ENCODE peak calls at places on chromosomes 12 and 14, in four cellular contexts. O is WTC11, H is GM12878, N is HepG2. B is an unnamed sample.

GRCh38 chr12:23083267-23083666 is 458.3 kb downstream of the ETNK1 start:
- DNase-seq in O (no peak), H (no peak), N (no peak), B (no peak)

GRCh38 chr12:124915249-124916236 is 1.1 kb upstream of the UBC start:
- DNase-seq in O (peak), H (no peak), N (peak), B (peak)

GRCh38 chr12:116174904-116175303 is 102.6 kb downstream of the MED13L start:
- DNase-seq in O (no peak), H (no peak), N (no peak), B (no peak)

GRCh38 chr14:102789349-102789748 is 12.1 kb downstream of the TRAF3 start:
- DNase-seq in O (no peak), H (no peak), N (no peak), B (no peak)

GRCh38 chr12:67515679-67516363 is 132.7 kb upstream of the DYRK2 start:
- DNase-seq in O (no peak), H (peak), N (no peak), B (no peak)

GRCh38 chr14:31022386-31022785 is 3.1 kb upstream of the AP4S1 start:
- DNase-seq in O (no peak), H (no peak), N (no peak), B (no peak)

GRCh38 chr12:31234053-31234835 is 91.7 kb downstream of the SINHCAF start:
- DNase-seq in O (no peak), H (no peak), N (no peak), B (no peak)

GRCh38 chr12:52865090-52865944 is 16.5 kb upstream of the KRT78 start:
- DNase-seq in O (peak), H (no peak), N (peak), B (peak)

GRCh38 chr14:100297320-100298300 is 8.6 kb downstream of the SLC25A29 start:
- DNase-seq in O (no peak), H (peak), N (no peak), B (no peak)

GRCh38 chr12:15599266-15600037 is 189.7 kb downstream of the EPS8 start:
- DNase-seq in O (no peak), H (no peak), N (no peak), B (no peak)

GRCh38 chr12:95942106-95942531 is 295 bp downstream of the CCDC38 start:
- DNase-seq in O (no peak), H (no peak), N (peak), B (no peak)

GRCh38 chr12:59040043-59040442 is 119.7 kb upstream of the LRIG3 start:
- DNase-seq in O (no peak), H (no peak), N (no peak), B (no peak)

GRCh38 chr14:67428501-67429031 is 16.6 kb upstream of the PLEK2 start:
- DNase-seq in O (no peak), H (no peak), N (peak), B (no peak)

GRCh38 chr12:79452906-79453305 is 237.9 kb downstream of the PAWR start:
- DNase-seq in O (no peak), H (no peak), N (no peak), B (no peak)

GRCh38 chr14:90785474-90785873 is 30.8 kb downstream of the TTC7B start:
- DNase-seq in O (peak), H (no peak), N (no peak), B (no peak)

GRCh38 chr12:80230068-80230467 is 130.7 kb downstream of the OTOGL start:
- DNase-seq in O (peak), H (no peak), N (no peak), B (no peak)

GRCh38 chr12:48068457-48068856 is 37.4 kb downstream of the SENP1 start:
- DNase-seq in O (no peak), H (no peak), N (no peak), B (no peak)

GRCh38 chr14:23139874-23140273 is 20.8 kb upstream of the CEBPE start:
- DNase-seq in O (no peak), H (no peak), N (no peak), B (no peak)

GRCh38 chr14:48140804-48141203 is 465.4 kb upstream of the MDGA2 start:
- DNase-seq in O (no peak), H (no peak), N (no peak), B (no peak)

GRCh38 chr14:91256661-91257060 is 12.2 kb upstream of the GPR68 start:
- DNase-seq in O (no peak), H (no peak), N (no peak), B (no peak)

GRCh38 chr12:113463746-113464743 is 7.6 kb downstream of the LHX5 start:
- DNase-seq in O (peak), H (no peak), N (no peak), B (no peak)

GRCh38 chr14:76763362-76764041 is 2.2 kb downstream of the VASH1 start:
- DNase-seq in O (no peak), H (no peak), N (no peak), B (no peak)

GRCh38 chr14:68612049-68612448 is 180.8 kb downstream of the ZFP36L1 start:
- DNase-seq in O (no peak), H (no peak), N (no peak), B (no peak)

GRCh38 chr12:44542716-44543115 is 333.4 kb downstream of the NELL2 start:
- DNase-seq in O (no peak), H (no peak), N (no peak), B (no peak)

GRCh38 chr14:55386037-55386798 is 25.4 kb downstream of the ATG14 start:
- DNase-seq in O (no peak), H (no peak), N (no peak), B (no peak)

GRCh38 chr12:81615031-81615430 is 144.1 kb downstream of the PPFIA2 start:
- DNase-seq in O (no peak), H (no peak), N (no peak), B (no peak)

GRCh38 chr12:124352839-124353238 is 57.9 kb downstream of the RFLNA start:
- DNase-seq in O (no peak), H (no peak), N (peak), B (peak)

DNA sequence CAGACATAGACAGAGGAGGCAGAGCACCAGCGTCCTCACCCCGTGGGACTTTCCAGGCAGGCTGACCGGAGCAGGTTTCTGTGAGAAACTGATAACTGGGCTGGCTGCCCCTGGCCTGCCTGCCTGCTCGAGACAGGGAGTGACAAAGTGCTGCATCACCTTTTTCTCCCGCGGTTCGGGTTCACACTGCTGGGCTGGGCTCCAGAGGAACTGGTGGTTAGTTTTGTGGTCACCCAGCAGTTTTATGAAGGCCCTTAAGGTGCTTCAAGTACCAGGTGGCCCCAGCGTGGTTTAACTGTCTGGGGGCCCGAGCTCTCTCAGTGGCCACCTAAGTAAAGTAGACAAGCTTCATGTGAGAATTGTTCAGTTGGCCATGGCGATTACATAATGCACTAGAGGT is 1073.6 kb downstream of the BCL11B start:
- DNase-seq in O (no peak), H (no peak), N (no peak), B (peak)
- TF ChIP-seq NR2C2 in O (no peak), H (no peak), N (no peak), B (no peak)

GRCh38 chr14:96309128-96309906 is 53.3 kb downstream of the BDKRB1 start:
- DNase-seq in O (no peak), H (no peak), N (peak), B (no peak)
- TF ChIP-seq USF2 in O (no peak), H (no peak), N (no peak), B (no peak)

GRCh38 chr12:2689879-2690278 is 104.9 kb upstream of the FKBP4 start:
- DNase-seq in O (no peak), H (no peak), N (no peak), B (no peak)
- TF ChIP-seq ESRRA in O (no peak), H (no peak), N (no peak), B (no peak)

GRCh38 chr12:32264995-32265394 is 134.4 kb upstream of the FGD4 start:
- DNase-seq in O (no peak), H (no peak), N (no peak), B (no peak)
- TF ChIP-seq NR2C2 in O (no peak), H (no peak), N (no peak), B (no peak)

GRCh38 chr12:64673490-64674169 is 63.3 kb downstream of the RASSF3 start:
- DNase-seq in O (no peak), H (no peak), N (peak), B (no peak)

GRCh38 chr12:64674367-64674922 is 64.2 kb downstream of the RASSF3 start:
- DNase-seq in O (no peak), H (no peak), N (no peak), B (no peak)

GRCh38 chr12:64678248-64678647 is 68.0 kb downstream of the RASSF3 start:
- DNase-seq in O (no peak), H (no peak), N (no peak), B (no peak)

GRCh38 chr12:64672925-64673409 is 62.7 kb downstream of the RASSF3 start:
- DNase-seq in O (no peak), H (no peak), N (peak), B (no peak)

DNA sequence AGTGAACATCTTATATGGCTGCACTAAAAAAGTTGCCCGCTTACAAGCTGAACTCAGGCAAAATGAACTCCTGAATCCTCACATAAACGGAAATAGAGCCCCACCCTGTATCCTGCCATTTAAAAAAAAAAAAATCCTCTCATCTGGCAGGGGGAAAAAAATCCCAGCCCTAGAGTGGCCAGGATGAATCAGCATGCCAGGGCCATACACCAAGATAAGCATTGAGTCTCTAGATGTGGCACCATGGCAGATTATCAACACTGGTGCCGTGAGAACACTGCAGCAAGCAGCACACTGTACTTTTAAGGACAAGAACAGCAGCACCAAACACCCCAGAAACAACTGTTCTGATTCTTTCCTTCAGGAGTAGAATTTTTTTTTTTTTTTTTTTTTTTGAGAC is 65.5 kb downstream of the RASSF3 start:
- DNase-seq in O (no peak), H (no peak), N (no peak), B (no peak)
- TF ChIP-seq USF2 in O (no peak), H (no peak), N (no peak), B (no peak)

DNA sequence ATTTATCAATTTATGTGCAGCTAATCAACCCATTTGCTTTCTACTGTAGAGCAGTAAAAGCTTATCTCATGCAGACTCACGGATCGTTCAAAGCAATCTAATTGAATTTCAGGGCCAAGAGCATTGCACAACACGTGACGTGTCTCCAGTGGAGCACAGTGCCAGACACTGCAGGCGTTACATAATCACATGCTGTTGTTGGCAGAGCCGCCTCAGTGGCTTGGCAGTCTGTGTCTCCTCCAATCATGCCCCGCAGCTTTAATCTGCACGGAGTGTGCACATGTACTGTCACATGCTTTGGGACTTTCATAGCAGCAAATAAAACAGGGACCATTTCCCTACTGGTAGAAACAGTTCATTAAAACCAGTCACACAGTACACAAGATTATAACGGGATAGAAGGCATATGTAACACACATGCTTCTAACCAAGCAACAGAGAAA is 309.3 kb downstream of the ITPR2 start:
- DNase-seq in O (no peak), H (no peak), N (no peak), B (no peak)
- TF ChIP-seq ESRRA in O (no peak), H (no peak), N (no peak), B (no peak)

DNA sequence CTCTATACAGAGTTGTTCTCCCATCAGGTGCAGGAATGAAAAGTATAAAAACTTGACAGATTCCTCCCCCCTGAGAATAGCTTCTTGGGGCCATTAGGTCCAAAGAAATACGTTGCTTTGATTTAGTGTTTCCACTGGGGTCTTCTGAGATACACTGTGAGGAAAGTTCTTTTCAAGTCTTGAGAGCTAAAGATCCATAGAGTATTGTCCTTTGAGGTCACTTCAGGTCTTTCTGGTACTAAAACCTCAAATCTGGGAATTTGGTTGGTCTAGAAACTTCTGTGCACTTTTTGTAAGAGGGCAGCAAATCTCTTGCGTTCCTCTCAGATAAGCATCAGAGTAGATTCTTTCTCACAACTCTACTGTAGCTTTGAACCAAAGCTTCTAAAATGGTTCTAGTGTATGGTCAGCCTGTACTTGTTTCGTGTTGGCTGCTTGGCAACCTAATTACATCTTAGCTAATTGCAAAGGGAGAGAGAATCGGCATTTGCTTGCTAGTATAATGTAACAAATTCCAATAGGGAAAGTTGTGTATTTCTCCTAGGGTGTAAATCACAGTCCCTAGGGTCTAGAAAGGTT is 10.0 kb downstream of the SRSF5 start:
- DNase-seq in O (no peak), H (no peak), N (no peak), B (no peak)
- TF ChIP-seq NR2C2 in O (no peak), H (no peak), N (no peak), B (no peak)

GRCh38 chr14:94701854-94702370 is 68.0 kb downstream of the GSC start:
- DNase-seq in O (no peak), H (no peak), N (no peak), B (no peak)
- TF ChIP-seq USF2 in O (no peak), H (no peak), N (no peak), B (no peak)